ENCODE peak calls at places on chromosomes 16 and 17, in seven cellular contexts. M is ovary; B is AG08395; A is transverse colon; U is esophagus squamous epithelium; T is CD8-positive, alpha-beta T cell; P is AG04449. H is an unnamed sample.

GRCh38 chr16:85091522-85091910 is 20.8 kb downstream of the CIBAR2 start:
- DNase-seq in T (no peak), B (no peak), P (no peak), M (no peak), A (no peak), U (no peak), H (no peak)

GRCh38 chr16:10016761-10017160 is 165.5 kb downstream of the GRIN2A start:
- DNase-seq in B (no peak), M (no peak), T (no peak), A (no peak), P (no peak), U (no peak), H (no peak)

GRCh38 chr16:54280751-54281150 is 5.8 kb downstream of the IRX3 start:
- DNase-seq in M (no peak), B (peak; percentile 41), U (no peak), A (no peak), P (no peak), T (no peak), H (no peak)

GRCh38 chr16:89094252-89094901 is 725 bp downstream of the ACSF3 start:
- DNase-seq in A (peak; percentile 39), M (no peak), U (no peak), T (no peak), B (peak; percentile 23), P (no peak), H (no peak)

GRCh38 chr16:16045311-16045710 is 95.9 kb downstream of the ABCC1 start:
- DNase-seq in M (no peak), A (no peak), B (no peak), U (no peak), T (no peak), P (no peak), H (no peak)

GRCh38 chr17:73643012-73643845 is 1.0 kb downstream of the SDK2 start:
- DNase-seq in P (no peak), T (no peak), B (peak; percentile 50), U (no peak), A (peak; percentile 34), M (no peak), H (peak; percentile 80)

GRCh38 chr17:4573682-4574081 is 10.6 kb upstream of the SMTNL2 start:
- DNase-seq in A (no peak), P (no peak), U (no peak), M (no peak), T (no peak), B (no peak), H (no peak)

GRCh38 chr16:52090080-52090479 is 456.9 kb downstream of the TOX3 start:
- DNase-seq in M (no peak), A (no peak), P (no peak), T (no peak), B (peak; percentile 21), U (no peak), H (no peak)

GRCh38 chr16:17117906-17118577 is 352.7 kb downstream of the XYLT1 start:
- DNase-seq in P (no peak), A (no peak), M (no peak), B (no peak), U (no peak), T (no peak), H (no peak)

GRCh38 chr17:67920212-67920611 is 76.1 kb downstream of the C17orf58 start:
- DNase-seq in M (no peak), B (no peak), P (no peak), T (no peak), A (no peak), U (no peak), H (no peak)

GRCh38 chr16:46871587-46871986 is 12.6 kb upstream of the GPT2 start:
- DNase-seq in A (no peak), T (no peak), B (no peak), U (no peak), M (no peak), P (no peak), H (no peak)

GRCh38 chr17:13030459-13031305 is 12.9 kb upstream of the ELAC2 start:
- DNase-seq in U (no peak), A (peak; percentile 15), P (no peak), T (peak; percentile 22), M (peak; percentile 23), B (peak; percentile 78), H (no peak)

GRCh38 chr17:67559381-67559966 is 158.3 kb upstream of the NOL11 start:
- DNase-seq in U (no peak), P (no peak), B (no peak), A (no peak), M (no peak), T (no peak), H (no peak)

GRCh38 chr16:67951485-67951884 is 7.6 kb upstream of the LCAT start:
- DNase-seq in B (no peak), M (no peak), A (no peak), U (no peak), T (no peak), P (no peak), H (peak; percentile 14)

GRCh38 chr16:29915590-29916247 is 10.3 kb downstream of the KCTD13 start:
- DNase-seq in P (no peak), M (no peak), A (no peak), B (no peak), U (no peak), T (no peak), H (no peak)

GRCh38 chr16:12543700-12544476 is 259.8 kb downstream of the CPPED1 start:
- DNase-seq in U (no peak), T (no peak), B (no peak), A (no peak), M (no peak), P (no peak), H (no peak)

GRCh38 chr16:59573528-59574271 is 839.6 kb upstream of the GOT2 start:
- DNase-seq in P (peak; percentile 58), M (no peak), T (no peak), U (no peak), A (no peak), B (peak; percentile 56), H (no peak)

GRCh38 chr17:4944554-4945175 is 3.7 kb downstream of the PFN1 start:
- DNase-seq in U (no peak), A (no peak), T (no peak), M (no peak), P (no peak), B (no peak), H (peak; percentile 36)

GRCh38 chr17:50828508-50829170 is 6.7 kb upstream of the WFIKKN2 start:
- DNase-seq in M (no peak), B (no peak), T (no peak), U (no peak), P (no peak), A (no peak), H (no peak)

GRCh38 chr17:300881-301280 is 51.7 kb downstream of the RPH3AL start:
- DNase-seq in P (no peak), M (no peak), U (no peak), T (no peak), B (no peak), A (no peak), H (peak; percentile 8)

GRCh38 chr16:65289022-65289421 is 167.2 kb upstream of the CDH11 start:
- DNase-seq in P (no peak), A (no peak), M (peak; percentile 70), B (no peak), U (no peak), T (no peak), H (no peak)

GRCh38 chr17:7560172-7561027 is 1.3 kb upstream of the SENP3 start:
- DNase-seq in T (peak; percentile 34), B (peak; percentile 44), U (no peak), M (peak; percentile 69), P (no peak), A (peak; percentile 87), H (peak; percentile 81)

GRCh38 chr17:66508896-66509843 is 206.8 kb downstream of the PRKCA start:
- DNase-seq in A (peak; percentile 84), M (no peak), B (peak; percentile 60), P (peak; percentile 73), U (no peak), T (no peak), H (peak; percentile 54)